ENCODE peak calls at places on chromosomes 12 and 14, in five cellular contexts. V is GM12878, P is HepG2, N is GM12891, A is SK-N-SH. G is an unnamed sample.

GRCh38 chr12:50509009-50509663 is 4.4 kb downstream of the DIP2B start:
- DNase-seq in N (no peak), P (peak; percentile 61), V (no peak), A (no peak), G (no peak)

GRCh38 chr12:133105620-133106019 is 24.5 kb downstream of the ZNF891 start:
- DNase-seq in A (no peak), N (no peak), P (no peak), V (no peak), G (no peak)

GRCh38 chr14:101237241-101237616 is 324.1 kb upstream of the DIO3 start:
- DNase-seq in V (no peak), N (no peak), P (no peak), A (no peak), G (no peak)

GRCh38 chr14:101600891-101601602 is 39.8 kb downstream of the DIO3 start:
- DNase-seq in P (no peak), N (no peak), A (no peak), V (no peak), G (no peak)

GRCh38 chr12:90938451-90938850 is 16.5 kb downstream of the CCER1 start:
- DNase-seq in N (no peak), P (no peak), V (no peak), A (no peak), G (no peak)

GRCh38 chr12:106499628-106500027 is 83.2 kb upstream of the RFX4 start:
- DNase-seq in N (no peak), A (no peak), V (no peak), P (no peak), G (no peak)

GRCh38 chr12:4881665-4882064 is 28.0 kb upstream of the KCNA1 start:
- DNase-seq in V (no peak), N (no peak), A (no peak), P (no peak), G (no peak)

GRCh38 chr12:105235299-105235746 is 651 bp downstream of the APPL2 start:
- DNase-seq in A (peak; percentile 25), V (no peak), P (no peak), N (no peak), G (no peak)

GRCh38 chr12:56468216-56469006 is at the start of gene SPRYD4:
- DNase-seq in A (peak; percentile 94), P (peak; percentile 82), V (peak; percentile 70), N (peak; percentile 84), G (peak; percentile 80)

GRCh38 chr14:33780035-33780434 is 170.8 kb downstream of the EGLN3 start:
- DNase-seq in N (no peak), A (no peak), V (no peak), P (no peak), G (no peak)

GRCh38 chr14:60722836-60723217 is 1.3 kb downstream of the SIX4 start:
- DNase-seq in V (no peak), N (peak; percentile 30), P (no peak), A (no peak), G (peak; percentile 23)

GRCh38 chr12:126883737-126884136 is 1383.2 kb upstream of the TMEM132C start:
- DNase-seq in V (no peak), A (no peak), N (no peak), P (no peak), G (no peak)

GRCh38 chr12:116637589-116638165 is 78.5 kb downstream of the MAP1LC3B2 start:
- DNase-seq in V (no peak), N (no peak), A (no peak), P (no peak), G (no peak)

GRCh38 chr12:3964404-3964803 is 91.2 kb upstream of the PARP11 start:
- DNase-seq in N (no peak), A (peak; percentile 24), V (no peak), P (peak; percentile 18), G (no peak)

GRCh38 chr12:52350021-52350620 is 17.2 kb downstream of the KRT85 start:
- DNase-seq in P (no peak), N (no peak), V (no peak), A (no peak), G (no peak)

GRCh38 chr14:99133563-99134332 is 138.2 kb downstream of the BCL11B start:
- DNase-seq in A (peak; percentile 1), V (no peak), N (no peak), P (no peak), G (no peak)

GRCh38 chr12:130838284-130838950 is 633 bp downstream of the STX2 start:
- DNase-seq in A (no peak), V (no peak), N (peak; percentile 26), P (peak; percentile 27), G (peak; percentile 41)

GRCh38 chr14:24432259-24433131 is 2.7 kb downstream of the KHNYN start:
- DNase-seq in P (no peak), V (no peak), N (no peak), A (peak; percentile 17), G (no peak)

GRCh38 chr12:109586385-109587296 is 13.0 kb downstream of the MVK start:
- DNase-seq in P (peak; percentile 82), A (no peak), N (no peak), V (no peak), G (no peak)

GRCh38 chr14:88468396-88468795 is 82.9 kb downstream of the SPATA7 start:
- DNase-seq in P (no peak), V (no peak), N (no peak), A (no peak), G (no peak)

GRCh38 chr12:24256636-24257150 is 307.2 kb upstream of the SOX5 start:
- DNase-seq in P (no peak), N (no peak), A (no peak), V (no peak), G (no peak)

DNA sequence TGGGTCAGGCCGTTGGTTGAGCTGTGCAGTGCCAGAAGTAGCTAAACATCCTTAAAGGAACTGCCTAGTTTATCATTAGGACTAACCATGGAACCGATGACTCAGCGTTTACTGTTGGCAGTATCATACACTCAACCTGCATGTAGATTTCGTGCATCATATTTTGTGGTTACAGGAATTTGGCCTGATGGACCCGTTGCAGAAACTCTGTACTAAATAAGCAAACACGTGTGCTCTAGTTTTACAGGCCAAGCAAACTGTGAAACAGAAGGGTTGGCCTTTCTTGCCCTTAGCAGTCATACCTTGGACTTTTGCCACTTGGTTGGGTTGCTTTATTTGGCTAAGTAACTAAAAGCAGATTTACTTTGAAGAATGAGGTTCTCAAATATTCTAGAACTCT is 35.6 kb downstream of the DGLUCY start:
- DNase-seq in N (no peak), A (no peak), P (peak; percentile 92), V (no peak), G (no peak)
- TF ChIP-seq TAF1 in N (no peak), A (no peak), P (no peak), V (no peak), G (no peak)

GRCh38 chr12:97276198-97276580 is 186.4 kb upstream of the RMST start:
- DNase-seq in P (no peak), V (no peak), A (no peak), N (no peak), G (no peak)
- TF ChIP-seq TAF1 in P (no peak), V (no peak), A (no peak), N (no peak), G (no peak)

GRCh38 chr12:39807043-39807442 is 187.4 kb upstream of the ABCD2 start:
- DNase-seq in A (peak; percentile 25), P (peak; percentile 45), N (no peak), V (no peak), G (no peak)

GRCh38 chr12:39803151-39803550 is 183.5 kb upstream of the ABCD2 start:
- DNase-seq in A (no peak), P (no peak), N (no peak), V (no peak), G (no peak)

GRCh38 chr12:39804479-39805241 is 185.1 kb upstream of the ABCD2 start:
- DNase-seq in P (no peak), A (no peak), N (no peak), V (no peak), G (no peak)

GRCh38 chr12:39805651-39806050 is 186.0 kb upstream of the ABCD2 start:
- DNase-seq in P (no peak), N (no peak), A (no peak), V (no peak), G (no peak)
- TF ChIP-seq TAF1 in P (no peak), N (no peak), A (no peak), V (no peak), G (no peak)

GRCh38 chr14:96698846-96699543 is 98.2 kb upstream of the VRK1 start:
- DNase-seq in P (no peak), A (no peak), N (no peak), V (peak; percentile 86), G (peak; percentile 40)
- TF ChIP-seq TAF1 in P (no peak), A (no peak), N (no peak), V (no peak), G (no peak)